ENCODE peak calls at places on chromosomes 12 and 14, in five cellular contexts. I is tibial nerve; Q is heart left ventricle; C is heart right ventricle; L is CD8-positive, alpha-beta T cell. B is an unnamed sample.

GRCh38 chr12:5140190-5140589 is 96.5 kb downstream of the KCNA5 start:
- DNase-seq in I (no peak), Q (no peak), C (no peak), L (no peak), B (no peak)

GRCh38 chr12:12813120-12814101 is at the start of gene DDX47:
- DNase-seq in I (peak; percentile 96), Q (peak; percentile 97), C (peak; percentile 97), L (peak; percentile 94), B (no peak)

GRCh38 chr12:23415180-23415579 is 534.3 kb downstream of the SOX5 start:
- DNase-seq in I (no peak), Q (no peak), C (no peak), L (no peak), B (no peak)

GRCh38 chr12:27680638-27681037 is 15.6 kb upstream of the REP15 start:
- DNase-seq in I (no peak), Q (no peak), C (no peak), L (no peak), B (no peak)

GRCh38 chr12:40152783-40153383 is 47.0 kb upstream of the SLC2A13 start:
- DNase-seq in I (peak; percentile 39), Q (no peak), C (peak; percentile 21), L (peak; percentile 3), B (peak; percentile 13)

GRCh38 chr14:50821471-50822464 is 9.2 kb downstream of the NIN start:
- DNase-seq in I (no peak), Q (no peak), C (peak; percentile 36), L (peak; percentile 27), B (no peak)

GRCh38 chr12:52608826-52609630 is 7.8 kb upstream of the KRT72 start:
- DNase-seq in I (no peak), Q (no peak), C (no peak), L (no peak), B (no peak)

GRCh38 chr14:38199768-38200167 is 7.9 kb upstream of the SSTR1 start:
- DNase-seq in I (no peak), Q (no peak), C (no peak), L (no peak), B (no peak)

GRCh38 chr12:27560126-27560525 is 36.1 kb downstream of the PPFIBP1 start:
- DNase-seq in I (no peak), Q (no peak), C (no peak), L (no peak), B (no peak)

GRCh38 chr14:90060312-90060964 is 1.4 kb upstream of the KCNK13 start:
- DNase-seq in I (no peak), Q (peak; percentile 68), C (peak; percentile 61), L (no peak), B (no peak)

GRCh38 chr14:74517731-74518130 is 24.2 kb downstream of the ISCA2 start:
- DNase-seq in I (no peak), Q (peak; percentile 11), C (no peak), L (no peak), B (no peak)

GRCh38 chr12:19461986-19462385 is 22.7 kb downstream of the AEBP2 start:
- DNase-seq in I (no peak), Q (no peak), C (no peak), L (no peak), B (no peak)

GRCh38 chr12:115308918-115309317 is 624.9 kb upstream of the TBX3 start:
- DNase-seq in I (no peak), Q (no peak), C (no peak), L (no peak), B (no peak)

GRCh38 chr12:83121886-83122622 is 435.3 kb downstream of the TMTC2 start:
- DNase-seq in I (no peak), Q (no peak), C (no peak), L (no peak), B (no peak)

GRCh38 chr14:68188174-68188573 is 368.6 kb downstream of the RAD51B start:
- DNase-seq in I (no peak), Q (no peak), C (no peak), L (no peak), B (no peak)

GRCh38 chr12:91250273-91250672 is 67.7 kb upstream of the DCN start:
- DNase-seq in I (no peak), Q (no peak), C (no peak), L (no peak), B (no peak)

GRCh38 chr14:98984719-98985041 is 287.3 kb downstream of the BCL11B start:
- DNase-seq in I (no peak), Q (no peak), C (no peak), L (peak; percentile 45), B (no peak)

GRCh38 chr12:131835616-131836171 is 7.5 kb downstream of the MMP17 start:
- DNase-seq in I (no peak), Q (no peak), C (no peak), L (no peak), B (no peak)

GRCh38 chr12:131832393-131833231 is 4.4 kb downstream of the MMP17 start:
- DNase-seq in I (peak; percentile 38), Q (peak; percentile 68), C (peak; percentile 62), L (no peak), B (no peak)

GRCh38 chr12:131833288-131833895 is 5.2 kb downstream of the MMP17 start:
- DNase-seq in I (no peak), Q (no peak), C (no peak), L (no peak), B (no peak)

GRCh38 chr12:131834798-131835615 is 6.8 kb downstream of the MMP17 start:
- DNase-seq in I (no peak), Q (no peak), C (no peak), L (no peak), B (no peak)

GRCh38 chr12:131833896-131834641 is 5.9 kb downstream of the MMP17 start:
- DNase-seq in I (no peak), Q (no peak), C (no peak), L (no peak), B (no peak)
- TF ChIP-seq CTCF in I (no peak), Q (no peak), C (no peak), L (no peak), B (peak; percentile 86)

GRCh38 chr12:106217706-106218105 is 30.1 kb downstream of the CKAP4 start:
- DNase-seq in I (no peak), Q (no peak), C (no peak), L (no peak), B (no peak)
- H3K27ac ChIP-seq in I (no peak overlapping the region), Q (no peak overlapping the region), C (no peak overlapping the region), L (no peak overlapping the region), B (no peak overlapping the region)

GRCh38 chr12:118190266-118190665 is 54.3 kb downstream of the PEBP1 start:
- DNase-seq in I (no peak), Q (no peak), C (no peak), L (no peak), B (no peak)

GRCh38 chr12:118187746-118188390 is 51.9 kb downstream of the PEBP1 start:
- DNase-seq in I (no peak), Q (no peak), C (no peak), L (no peak), B (no peak)

GRCh38 chr12:118188690-118189371 is 52.9 kb downstream of the PEBP1 start:
- DNase-seq in I (peak; percentile 26), Q (peak; percentile 51), C (peak; percentile 41), L (no peak), B (no peak)

GRCh38 chr12:118193477-118193876 is 57.6 kb downstream of the PEBP1 start:
- DNase-seq in I (no peak), Q (no peak), C (no peak), L (no peak), B (no peak)

DNA sequence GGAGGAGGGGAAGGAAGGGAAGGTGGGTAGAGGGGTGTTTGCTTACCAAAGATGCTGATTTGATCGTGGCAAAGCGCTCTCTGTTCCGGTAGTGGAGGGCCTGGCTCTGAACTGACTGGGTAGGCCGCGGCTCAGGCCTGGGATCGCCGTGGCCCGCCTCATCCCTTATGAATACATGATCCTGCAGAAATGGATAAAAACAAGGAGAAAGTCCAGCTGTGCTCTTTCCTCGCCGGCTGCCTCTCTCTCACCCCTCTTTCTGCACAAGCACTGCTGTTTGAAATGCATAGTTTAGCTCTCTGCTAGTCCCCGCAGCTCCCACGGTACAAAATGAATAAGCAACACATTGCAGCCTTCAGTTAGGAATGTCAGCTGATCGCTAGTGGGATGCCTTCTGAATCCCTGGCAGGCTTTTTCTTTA is 53.8 kb downstream of the PEBP1 start:
- DNase-seq in I (no peak), Q (peak; percentile 50), C (peak; percentile 26), L (no peak), B (no peak)
- H3K4me1 ChIP-seq in I (no peaks in the 10 kb centered on the region), Q (peaks cover 29% of the 10 kb centered on the region), C (peaks cover 37% of the 10 kb centered on the region), L (no peaks in the 10 kb centered on the region), B (no peaks in the 10 kb centered on the region)

DNA sequence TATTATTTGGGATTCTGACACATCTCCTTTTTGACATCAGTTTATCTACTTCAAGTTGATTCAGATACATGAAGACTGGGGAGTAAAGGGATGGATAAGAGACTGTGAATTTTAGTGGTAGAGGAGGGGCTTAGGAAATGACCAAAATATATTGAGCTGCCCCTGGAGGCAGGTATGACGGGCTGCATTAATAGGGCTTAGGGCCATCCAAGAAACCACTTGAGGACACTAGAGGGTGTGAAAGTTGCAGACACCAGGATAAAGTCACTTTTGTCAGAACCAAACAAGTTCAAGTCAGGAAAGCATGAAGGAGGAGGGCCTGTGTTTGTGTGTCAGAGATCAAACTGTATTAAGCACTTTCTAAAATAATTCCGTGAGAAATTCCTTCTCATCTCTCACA is 137.1 kb downstream of the SLC38A1 start:
- DNase-seq in I (no peak), Q (no peak), C (no peak), L (no peak), B (no peak)
- TF ChIP-seq CTCF in I (no peak), Q (peak; percentile 9), C (peak; percentile 20), L (no peak), B (peak; percentile 52)

GRCh38 chr12:68964013-68964412 is 31.0 kb upstream of the CPM start:
- DNase-seq in I (no peak), Q (no peak), C (no peak), L (no peak), B (no peak)
- H3K27ac ChIP-seq in I (no peak overlapping the region), Q (peak overlapping the region; percentile 77), C (no peak overlapping the region), L (no peak overlapping the region), B (no peak overlapping the region)

GRCh38 chr14:93974299-93974698 is 2.1 kb downstream of the ASB2 start:
- DNase-seq in I (no peak), Q (no peak), C (no peak), L (no peak), B (no peak)
- H3K4me1 ChIP-seq in I (peaks cover 11% of the 10 kb centered on the region), Q (peaks cover 34% of the 10 kb centered on the region), C (peaks cover 63% of the 10 kb centered on the region), L (peaks cover 36% of the 10 kb centered on the region), B (peaks cover 2% of the 10 kb centered on the region)

GRCh38 chr12:98416845-98417244 is 98.5 kb upstream of the TMPO start:
- DNase-seq in I (no peak), Q (no peak), C (no peak), L (no peak), B (no peak)
- TF ChIP-seq CTCF in I (no peak), Q (peak; percentile 10), C (peak; percentile 25), L (no peak), B (peak; percentile 38)